ENCODE peak calls at places on chromosomes 6 and 20, in six cellular contexts. One of them, this sample, is unnamed. For H3K27me3, the result is how much of the 10 kb centered on the place peaks cover.

GRCh38 chr6:106444777-106445507 is 84.4 kb downstream of the CRYBG1 start:
- DNase-seq in hepatocyte: peak
- DNase-seq in HCT116: peak
- DNase-seq in upper lobe of right lung: no peak
- DNase-seq in pancreas: no peak
- DNase-seq in body of pancreas: no peak
- DNase-seq in this sample: peak

GRCh38 chr6:28542440-28543293 is 17.0 kb downstream of the GPX5 start:
- DNase-seq in upper lobe of right lung: peak
- DNase-seq in HCT116: peak
- DNase-seq in hepatocyte: peak
- DNase-seq in pancreas: peak
- DNase-seq in body of pancreas: peak
- DNase-seq in this sample: no peak

GRCh38 chr6:24492475-24492874 is 2.3 kb upstream of the ALDH5A1 start:
- DNase-seq in pancreas: no peak
- DNase-seq in upper lobe of right lung: no peak
- DNase-seq in HCT116: no peak
- DNase-seq in body of pancreas: peak
- DNase-seq in hepatocyte: peak
- DNase-seq in this sample: no peak

GRCh38 chr6:21914121-21914973 is 320.8 kb downstream of the SOX4 start:
- DNase-seq in body of pancreas: peak
- DNase-seq in pancreas: peak
- DNase-seq in hepatocyte: peak
- DNase-seq in HCT116: no peak
- DNase-seq in upper lobe of right lung: peak
- DNase-seq in this sample: no peak

GRCh38 chr6:75791881-75792280 is 42.8 kb downstream of the MYO6 start:
- DNase-seq in pancreas: no peak
- DNase-seq in HCT116: peak
- DNase-seq in hepatocyte: no peak
- DNase-seq in upper lobe of right lung: no peak
- DNase-seq in body of pancreas: no peak
- DNase-seq in this sample: no peak

GRCh38 chr6:168884050-168884645 is 369.5 kb downstream of the THBS2 start:
- DNase-seq in pancreas: no peak
- DNase-seq in upper lobe of right lung: no peak
- DNase-seq in body of pancreas: no peak
- DNase-seq in HCT116: no peak
- DNase-seq in hepatocyte: no peak
- DNase-seq in this sample: no peak

GRCh38 chr6:106617302-106617701 is 12.0 kb downstream of the RTN4IP1 start:
- DNase-seq in body of pancreas: no peak
- DNase-seq in upper lobe of right lung: no peak
- DNase-seq in HCT116: no peak
- DNase-seq in hepatocyte: no peak
- DNase-seq in pancreas: no peak
- DNase-seq in this sample: no peak

GRCh38 chr6:137799950-137800568 is 67.0 kb upstream of the TNFAIP3 start:
- DNase-seq in pancreas: no peak
- DNase-seq in HCT116: peak
- DNase-seq in body of pancreas: peak
- DNase-seq in upper lobe of right lung: no peak
- DNase-seq in hepatocyte: peak
- DNase-seq in this sample: no peak

GRCh38 chr20:57198359-57199072 is 67.9 kb downstream of the BMP7 start:
- DNase-seq in hepatocyte: no peak
- DNase-seq in HCT116: no peak
- DNase-seq in body of pancreas: no peak
- DNase-seq in upper lobe of right lung: no peak
- DNase-seq in pancreas: peak
- DNase-seq in this sample: no peak

GRCh38 chr20:33791021-33791420 is 20.1 kb upstream of the CHMP4B start:
- DNase-seq in body of pancreas: no peak
- DNase-seq in upper lobe of right lung: peak
- DNase-seq in HCT116: no peak
- DNase-seq in pancreas: peak
- DNase-seq in hepatocyte: no peak
- DNase-seq in this sample: no peak

GRCh38 chr20:47691632-47692031 is 93.6 kb downstream of the SULF2 start:
- DNase-seq in upper lobe of right lung: no peak
- DNase-seq in hepatocyte: no peak
- DNase-seq in HCT116: no peak
- DNase-seq in pancreas: no peak
- DNase-seq in body of pancreas: no peak
- DNase-seq in this sample: no peak

GRCh38 chr20:8536219-8536618 is 404.2 kb downstream of the PLCB1 start:
- DNase-seq in HCT116: no peak
- DNase-seq in pancreas: no peak
- DNase-seq in hepatocyte: no peak
- DNase-seq in body of pancreas: no peak
- DNase-seq in upper lobe of right lung: no peak
- DNase-seq in this sample: no peak

GRCh38 chr6:155248021-155249001 is 15.5 kb upstream of the CLDN20 start:
- DNase-seq in hepatocyte: peak
- DNase-seq in HCT116: peak
- DNase-seq in upper lobe of right lung: peak
- DNase-seq in body of pancreas: no peak
- DNase-seq in pancreas: no peak
- DNase-seq in this sample: no peak

GRCh38 chr6:80638222-80639055 is 532.0 kb downstream of the BCKDHB start:
- DNase-seq in pancreas: peak
- DNase-seq in upper lobe of right lung: no peak
- DNase-seq in HCT116: peak
- DNase-seq in hepatocyte: peak
- DNase-seq in body of pancreas: peak
- DNase-seq in this sample: peak

GRCh38 chr6:111692327-111693164 is 86.9 kb upstream of the TRAF3IP2 start:
- DNase-seq in body of pancreas: peak
- DNase-seq in upper lobe of right lung: no peak
- DNase-seq in hepatocyte: peak
- DNase-seq in HCT116: no peak
- DNase-seq in pancreas: peak
- DNase-seq in this sample: no peak

DNA sequence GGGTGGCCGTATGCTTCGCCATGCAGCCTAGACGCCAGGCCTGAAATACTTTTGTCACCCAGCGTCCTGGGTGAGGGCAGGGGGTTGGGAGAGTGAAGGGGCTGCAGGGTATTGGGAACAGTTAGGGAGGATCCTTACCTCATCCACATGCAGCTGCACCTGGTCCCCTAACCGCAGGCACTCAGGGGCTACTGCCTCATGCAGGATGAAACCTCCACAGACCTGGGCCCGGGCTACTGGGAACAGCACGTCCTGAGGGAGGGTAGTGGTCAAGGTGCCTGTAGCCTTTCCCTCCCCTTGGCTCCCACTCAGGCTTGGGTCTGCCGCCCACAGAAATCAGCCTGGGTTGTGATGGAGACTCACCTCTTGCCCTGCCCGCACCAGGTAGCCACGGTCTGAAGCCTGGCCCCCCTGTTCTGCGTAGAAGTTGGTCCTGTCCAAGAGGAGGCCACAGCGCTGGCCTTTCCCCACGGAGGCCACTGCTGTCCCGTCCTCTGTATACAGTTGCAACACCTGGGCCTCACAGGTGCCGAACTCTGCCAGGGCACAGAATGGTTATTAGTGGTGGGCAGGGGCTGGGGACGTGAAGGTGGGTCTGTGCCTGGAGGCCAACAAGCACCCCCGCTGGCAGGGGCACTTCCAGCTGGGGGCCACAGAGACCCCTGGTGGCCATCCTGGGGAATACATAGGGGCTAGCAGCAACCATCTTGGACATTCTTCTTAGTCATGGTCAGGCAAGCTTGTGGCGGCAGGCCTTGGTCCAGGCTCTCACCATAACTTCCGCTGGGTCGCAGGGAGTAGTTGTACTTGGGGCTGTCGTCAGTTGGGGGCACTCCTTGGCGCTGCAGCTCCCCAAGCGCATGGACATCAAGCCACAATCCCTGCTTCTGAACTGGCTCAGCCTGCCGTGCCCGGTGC is 8.6 kb downstream of the AARS2 start:
- DNase-seq in upper lobe of right lung: no peak
- DNase-seq in pancreas: no peak
- DNase-seq in HCT116: peak
- DNase-seq in hepatocyte: peak
- DNase-seq in body of pancreas: no peak
- DNase-seq in this sample: no peak
- TF ChIP-seq CTCF in upper lobe of right lung: peak
- TF ChIP-seq CTCF in pancreas: peak
- TF ChIP-seq CTCF in HCT116: peak
- TF ChIP-seq CTCF in hepatocyte: peak
- TF ChIP-seq CTCF in body of pancreas: peak
- TF ChIP-seq CTCF in this sample: peak

GRCh38 chr6:98835149-98836024 is 1.0 kb downstream of the POU3F2 start:
- DNase-seq in hepatocyte: peak
- DNase-seq in body of pancreas: no peak
- DNase-seq in upper lobe of right lung: no peak
- DNase-seq in pancreas: no peak
- DNase-seq in HCT116: no peak
- DNase-seq in this sample: no peak
- H3K4me3 ChIP-seq in hepatocyte: no peak
- H3K4me3 ChIP-seq in body of pancreas: no peak
- H3K4me3 ChIP-seq in upper lobe of right lung: peak
- H3K4me3 ChIP-seq in pancreas: no peak
- H3K4me3 ChIP-seq in HCT116: no peak
- H3K4me3 ChIP-seq in this sample: no peak

GRCh38 chr6:90297124-90297865 is 652 bp upstream of the BACH2 start:
- DNase-seq in body of pancreas: no peak
- DNase-seq in hepatocyte: no peak
- DNase-seq in pancreas: no peak
- DNase-seq in HCT116: no peak
- DNase-seq in upper lobe of right lung: peak
- DNase-seq in this sample: no peak
- H3K27me3 ChIP-seq in body of pancreas: under half
- H3K27me3 ChIP-seq in hepatocyte: under half
- H3K27me3 ChIP-seq in pancreas: under half
- H3K27me3 ChIP-seq in HCT116: under half
- H3K27me3 ChIP-seq in upper lobe of right lung: under half
- H3K27me3 ChIP-seq in this sample: under half

GRCh38 chr6:33080127-33081089 is 4.6 kb downstream of the HLA-DPB1 start:
- DNase-seq in hepatocyte: peak
- DNase-seq in HCT116: no peak
- DNase-seq in body of pancreas: peak
- DNase-seq in pancreas: peak
- DNase-seq in upper lobe of right lung: peak
- DNase-seq in this sample: no peak

GRCh38 chr6:33085627-33086026 is 9.8 kb downstream of the HLA-DPB1 start:
- DNase-seq in body of pancreas: no peak
- DNase-seq in upper lobe of right lung: no peak
- DNase-seq in pancreas: no peak
- DNase-seq in hepatocyte: no peak
- DNase-seq in HCT116: no peak
- DNase-seq in this sample: no peak

GRCh38 chr6:33079575-33079974 is 3.8 kb downstream of the HLA-DPB1 start:
- DNase-seq in HCT116: no peak
- DNase-seq in body of pancreas: no peak
- DNase-seq in pancreas: no peak
- DNase-seq in upper lobe of right lung: no peak
- DNase-seq in hepatocyte: no peak
- DNase-seq in this sample: no peak

GRCh38 chr6:33081098-33081824 is 5.5 kb downstream of the HLA-DPB1 start:
- DNase-seq in upper lobe of right lung: no peak
- DNase-seq in body of pancreas: no peak
- DNase-seq in pancreas: no peak
- DNase-seq in hepatocyte: no peak
- DNase-seq in HCT116: no peak
- DNase-seq in this sample: no peak

DNA sequence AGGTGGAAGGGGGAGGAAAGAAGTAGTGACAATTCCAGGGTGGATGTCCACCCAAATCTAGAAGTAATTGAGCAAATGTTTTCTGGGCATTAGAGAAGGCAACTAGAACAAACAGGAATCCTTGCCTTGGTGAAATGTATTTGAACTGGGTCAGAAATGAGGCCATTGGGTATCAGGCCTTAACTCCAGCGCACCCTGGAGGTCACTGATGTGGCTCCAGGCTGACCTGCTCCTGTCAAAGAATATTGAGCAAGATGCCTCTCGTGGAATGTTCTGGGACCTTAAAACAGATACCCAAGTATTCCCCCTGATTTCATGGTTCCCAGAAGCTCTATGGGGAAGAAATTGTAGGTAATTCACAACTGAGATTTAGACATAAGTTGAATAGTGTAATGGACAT is 6.9 kb downstream of the HLA-DPB1 start:
- DNase-seq in HCT116: peak
- DNase-seq in pancreas: no peak
- DNase-seq in body of pancreas: peak
- DNase-seq in hepatocyte: peak
- DNase-seq in upper lobe of right lung: peak
- DNase-seq in this sample: no peak
- TF ChIP-seq CTCF in HCT116: peak
- TF ChIP-seq CTCF in pancreas: peak
- TF ChIP-seq CTCF in body of pancreas: peak
- TF ChIP-seq CTCF in hepatocyte: peak
- TF ChIP-seq CTCF in upper lobe of right lung: peak
- TF ChIP-seq CTCF in this sample: peak